ENCODE peak calls at places on chromosome 9, in nine cellular contexts. X is EH, N is AG10803, Y is OCI-LY7, H is ELR, U is posterior cingulate gyrus, S is NCI-H1092, T is heart left ventricle, F is heart right ventricle. C is an unnamed sample.

GRCh38 chr9:27003406-27004147 is 1.9 kb downstream of the LRRC19 start:
- DNase-seq in X (no peak), N (no peak), Y (no peak), H (no peak), U (no peak), S (no peak), T (no peak), F (no peak), C (no peak)

GRCh38 chr9:88523056-88523455 is 11.9 kb upstream of the NXNL2 start:
- DNase-seq in X (peak; percentile 88), N (peak; percentile 48), Y (no peak), H (peak; percentile 89), U (no peak), S (no peak), T (no peak), F (no peak), C (no peak)

GRCh38 chr9:90095682-90096081 is 490.9 kb downstream of the GADD45G start:
- DNase-seq in X (no peak), N (no peak), Y (no peak), H (no peak), U (no peak), S (peak; percentile 77), T (no peak), F (no peak), C (no peak)

GRCh38 chr9:88429595-88430430 is 41.6 kb downstream of the SPIN1 start:
- DNase-seq in X (peak; percentile 39), N (no peak), Y (no peak), H (peak; percentile 57), U (no peak), S (no peak), T (no peak), F (no peak), C (no peak)

GRCh38 chr9:99257723-99258364 is 35.8 kb downstream of the SEC61B start:
- DNase-seq in X (no peak), N (no peak), Y (no peak), H (no peak), U (no peak), S (no peak), T (no peak), F (no peak), C (no peak)

GRCh38 chr9:114317665-114318357 is 5.1 kb upstream of the ORM1 start:
- DNase-seq in X (peak; percentile 64), N (peak; percentile 94), Y (peak; percentile 36), H (no peak), U (no peak), S (no peak), T (no peak), F (no peak), C (peak; percentile 45)

GRCh38 chr9:81724242-81724889 is 35.0 kb upstream of the TLE1 start:
- DNase-seq in X (peak; percentile 5), N (no peak), Y (no peak), H (no peak), U (no peak), S (no peak), T (no peak), F (no peak), C (no peak)

GRCh38 chr9:113798062-113799030 is 77.8 kb upstream of the ZNF618 start:
- DNase-seq in X (peak; percentile 9), N (no peak), Y (no peak), H (peak; percentile 35), U (no peak), S (no peak), T (no peak), F (no peak), C (no peak)

GRCh38 chr9:104743377-104743985 is 4.0 kb upstream of the NIPSNAP3A start:
- DNase-seq in X (peak; percentile 78), N (peak; percentile 71), Y (peak; percentile 75), H (peak; percentile 72), U (no peak), S (peak; percentile 22), T (no peak), F (no peak), C (peak; percentile 53)